ENCODE peak calls at places on chromosomes 16 and 17, in six cellular contexts. P, I, X, J, T and D are unnamed samples.

GRCh38 chr16:30005341-30006094 is 5.3 kb downstream of the DOC2A start:
- DNase-seq in J (peak; percentile 11), X (no peak), P (no peak), T (no peak), I (no peak), D (no peak)

GRCh38 chr17:45308016-45308365 is 8.8 kb downstream of the MAP3K14 start:
- DNase-seq in P (no peak), I (no peak), J (no peak), T (no peak), X (no peak), D (no peak)

GRCh38 chr17:28725166-28725659 is 820 bp downstream of the TLCD1 start:
- DNase-seq in P (no peak), X (no peak), I (peak; percentile 70), T (no peak), J (peak; percentile 38), D (no peak)

GRCh38 chr16:56847173-56847948 is 17.6 kb upstream of the SLC12A3 start:
- DNase-seq in X (no peak), I (no peak), T (no peak), J (no peak), P (peak; percentile 77), D (no peak)

GRCh38 chr17:66451188-66452149 is 149.1 kb downstream of the PRKCA start:
- DNase-seq in J (no peak), P (no peak), I (no peak), X (no peak), T (no peak), D (no peak)

GRCh38 chr16:27639588-27640276 is 89.8 kb downstream of the KATNIP start:
- DNase-seq in X (no peak), T (no peak), P (no peak), I (no peak), J (peak; percentile 64), D (no peak)

GRCh38 chr17:31275126-31275525 is 21.9 kb downstream of the OMG start:
- DNase-seq in T (no peak), P (no peak), X (no peak), J (no peak), I (no peak), D (no peak)

GRCh38 chr16:88809068-88809675 is 2.6 kb downstream of the APRT start:
- DNase-seq in I (no peak), T (no peak), J (no peak), X (no peak), P (no peak), D (no peak)

GRCh38 chr16:4261557-4262172 is 11.2 kb downstream of the TFAP4 start:
- DNase-seq in J (peak; percentile 14), T (peak; percentile 41), P (no peak), I (no peak), X (peak; percentile 45), D (peak; percentile 73)

GRCh38 chr17:5898406-5898805 is 171.8 kb upstream of the WSCD1 start:
- DNase-seq in J (no peak), X (no peak), I (no peak), T (no peak), P (no peak), D (no peak)

GRCh38 chr17:47703191-47703591 is 9.2 kb downstream of the TBKBP1 start:
- DNase-seq in P (peak; percentile 90), I (peak; percentile 55), X (no peak), T (no peak), J (no peak), D (no peak)

GRCh38 chr16:68844211-68844564 is 857 bp downstream of the TANGO6 start:
- DNase-seq in P (no peak), I (no peak), X (no peak), J (no peak), T (no peak), D (no peak)

GRCh38 chr16:23482778-23483177 is 27.5 kb downstream of the GGA2 start:
- DNase-seq in P (peak; percentile 80), I (no peak), T (no peak), X (no peak), J (no peak), D (no peak)

GRCh38 chr17:8994319-8994718 is 27.0 kb upstream of the NTN1 start:
- DNase-seq in X (peak; percentile 74), I (peak; percentile 75), T (peak; percentile 75), J (peak; percentile 47), P (peak; percentile 87), D (peak; percentile 82)

GRCh38 chr17:10737168-10737622 is 7.4 kb upstream of the TMEM220 start:
- DNase-seq in P (no peak), I (peak; percentile 80), X (peak; percentile 33), T (peak; percentile 34), J (peak; percentile 45), D (no peak)

GRCh38 chr17:41284546-41284945 is 9.0 kb downstream of the KRTAP9-7 start:
- DNase-seq in I (no peak), T (no peak), P (no peak), X (no peak), J (peak; percentile 0), D (no peak)

GRCh38 chr16:69105501-69106361 is at the start of gene HAS3:
- DNase-seq in T (no peak), X (peak; percentile 52), I (no peak), P (peak; percentile 78), J (peak; percentile 69), D (peak; percentile 53)

GRCh38 chr17:1498869-1499268 is 6.4 kb upstream of the MYO1C start:
- DNase-seq in I (no peak), P (no peak), T (no peak), J (no peak), X (no peak), D (no peak)

GRCh38 chr16:54233626-54234025 is 53.0 kb downstream of the IRX3 start:
- DNase-seq in T (no peak), J (no peak), P (no peak), I (no peak), X (no peak), D (no peak)

GRCh38 chr17:12088035-12088434 is 67.4 kb downstream of the MAP2K4 start:
- DNase-seq in J (no peak), I (no peak), X (no peak), T (no peak), P (no peak), D (no peak)

GRCh38 chr17:70636517-70637133 is 467.3 kb downstream of the KCNJ2 start:
- DNase-seq in P (no peak), T (no peak), J (peak; percentile 61), I (no peak), X (no peak), D (no peak)

GRCh38 chr16:57186630-57187507 is 740 bp downstream of the RSPRY1 start:
- DNase-seq in P (peak; percentile 79), X (no peak), J (peak; percentile 56), I (no peak), T (no peak), D (peak; percentile 61)

GRCh38 chr17:55161935-55162555 is 102.7 kb upstream of the HLF start:
- DNase-seq in T (no peak), X (no peak), I (no peak), J (peak; percentile 53), P (no peak), D (no peak)

DNA sequence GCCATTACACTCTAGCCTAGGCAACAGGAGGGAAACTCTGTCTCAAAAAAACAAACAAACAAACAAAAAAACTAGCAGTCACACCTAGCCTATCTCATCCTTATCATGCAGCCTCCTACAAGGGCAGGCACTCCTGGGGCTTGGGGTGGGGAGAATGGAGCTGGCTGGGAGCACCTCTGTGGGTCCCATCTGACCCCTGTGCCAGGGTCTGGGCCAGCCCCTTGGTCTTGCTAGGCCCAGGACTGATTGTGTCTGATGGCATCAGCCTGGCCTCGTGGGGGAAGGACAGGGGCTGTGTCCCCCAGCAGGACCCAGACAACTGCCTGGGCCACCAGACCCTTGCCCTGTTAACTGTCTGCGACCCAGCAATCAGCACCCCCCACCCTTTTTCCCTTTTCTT is 49.8 kb downstream of the SREBF1 start:
- DNase-seq in P (no peak), T (no peak), X (no peak), J (no peak), I (no peak), D (no peak)
- H3K4me1 ChIP-seq in P (peaks cover 34% of the 10 kb centered on the region), T (peaks cover 34% of the 10 kb centered on the region), X (peaks cover 31% of the 10 kb centered on the region), J (peaks cover 18% of the 10 kb centered on the region), I (peaks cover 63% of the 10 kb centered on the region), D (peaks cover 20% of the 10 kb centered on the region)

DNA sequence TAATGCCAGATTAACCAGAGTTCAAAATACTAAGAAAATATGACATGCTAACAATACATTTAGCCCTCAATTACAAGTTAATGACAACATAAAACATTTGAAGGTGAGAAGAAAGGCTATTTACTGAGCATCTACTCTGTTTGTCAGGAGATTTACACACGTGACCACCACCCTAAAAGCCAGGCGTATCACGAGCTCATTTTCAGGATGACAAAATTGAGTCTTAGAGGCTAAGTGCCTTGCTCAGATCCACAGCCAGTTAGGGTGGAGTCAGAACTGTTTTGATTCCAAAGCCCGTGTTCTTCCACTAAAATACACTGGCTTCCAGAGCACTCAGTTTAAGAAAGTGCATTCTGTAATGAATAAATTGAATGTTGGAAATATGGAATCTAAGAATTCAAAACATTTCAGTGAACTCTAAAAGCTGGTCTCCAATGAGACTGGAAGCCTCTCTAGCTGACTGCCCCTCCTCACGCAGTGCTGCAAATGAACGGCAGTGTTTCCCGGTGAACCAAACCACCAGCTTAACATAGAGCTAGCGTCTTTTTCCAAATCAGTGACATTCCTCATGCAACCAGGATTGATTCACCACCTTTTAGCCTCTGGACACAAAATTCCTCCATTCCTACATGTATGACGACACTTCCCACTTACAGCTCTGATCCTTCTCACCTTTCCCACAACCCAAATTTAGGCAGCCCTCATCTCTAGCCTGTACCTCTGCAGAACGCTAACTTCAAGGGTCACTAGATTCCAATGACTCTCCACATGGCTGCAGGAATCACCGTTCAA is 5.9 kb downstream of the ZDHHC7 start:
- DNase-seq in P (no peak), I (peak; percentile 90), J (no peak), T (no peak), X (no peak), D (no peak)
- H3K27ac ChIP-seq in P (peak overlapping the region; percentile 68), I (peak overlapping the region; percentile 89), J (no peak overlapping the region), T (peak overlapping the region; percentile 79), X (peak overlapping the region; percentile 47), D (no peak overlapping the region)

GRCh38 chr16:11683140-11683539 is 14.9 kb downstream of the SNN start:
- DNase-seq in T (no peak), J (no peak), I (peak; percentile 48), X (no peak), P (no peak), D (no peak)

GRCh38 chr16:11682655-11683096 is 14.4 kb downstream of the SNN start:
- DNase-seq in T (no peak), P (no peak), X (no peak), J (no peak), I (peak; percentile 4), D (no peak)

GRCh38 chr16:11681977-11682654 is 13.9 kb downstream of the SNN start:
- DNase-seq in P (peak; percentile 87), X (no peak), J (no peak), T (peak; percentile 60), I (peak; percentile 45), D (no peak)

GRCh38 chr16:11679941-11680911 is 12.0 kb downstream of the SNN start:
- DNase-seq in P (no peak), X (no peak), I (peak; percentile 33), T (no peak), J (no peak), D (no peak)

DNA sequence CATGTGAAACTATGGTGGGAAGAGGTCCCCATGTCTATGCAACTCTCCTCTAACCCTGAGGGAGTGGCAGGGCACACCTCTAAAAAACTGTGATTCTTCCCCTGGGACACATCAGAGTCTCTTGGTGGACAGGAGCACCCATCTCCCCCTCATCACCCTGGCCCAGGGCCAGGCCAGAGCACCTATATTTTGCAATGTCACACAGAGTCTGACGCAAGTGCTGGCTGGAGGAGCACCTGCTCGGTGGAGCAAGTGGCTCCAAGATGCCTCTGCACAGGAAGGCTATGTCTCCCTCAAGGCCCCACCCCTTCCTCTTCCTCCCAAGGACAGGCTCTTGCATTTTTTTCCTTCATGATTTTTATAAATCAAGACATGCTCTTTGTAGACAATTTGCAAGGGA is 13.3 kb downstream of the SNN start:
- DNase-seq in X (no peak), T (peak; percentile 72), P (peak; percentile 82), I (peak; percentile 65), J (no peak), D (peak; percentile 54)
- H3K4me1 ChIP-seq in X (peaks cover 20% of the 10 kb centered on the region), T (peaks cover 80% of the 10 kb centered on the region), P (peaks cover 92% of the 10 kb centered on the region), I (peaks cover 41% of the 10 kb centered on the region), J (no peaks in the 10 kb centered on the region), D (peaks cover 10% of the 10 kb centered on the region)

GRCh38 chr17:57443781-57444180 is 187.5 kb downstream of the MSI2 start:
- DNase-seq in X (no peak), J (no peak), T (no peak), I (no peak), P (no peak), D (no peak)
- H3K27ac ChIP-seq in X (peak overlapping the region; percentile 61), J (no peak overlapping the region), T (peak overlapping the region; percentile 92), I (no peak overlapping the region), P (no peak overlapping the region), D (no peak overlapping the region)